ENCODE peak calls at places on chromosomes 1 and 21, in eight cellular contexts. One of them, this sample, is unnamed.

GRCh38 chr1:36160949-36161485 is 5.1 kb downstream of the MAP7D1 start:
- DNase-seq in heart left ventricle: peak
- DNase-seq in AG10803: peak
- DNase-seq in MG63: peak
- DNase-seq in uterus: peak
- DNase-seq in keratinocyte: no peak
- DNase-seq in PC-3: peak
- DNase-seq in hepatocyte: peak
- DNase-seq in this sample: no peak

GRCh38 chr1:69321311-69321710 is 246.4 kb upstream of the LRRC7 start:
- DNase-seq in heart left ventricle: no peak
- DNase-seq in AG10803: no peak
- DNase-seq in MG63: no peak
- DNase-seq in uterus: no peak
- DNase-seq in keratinocyte: no peak
- DNase-seq in PC-3: no peak
- DNase-seq in hepatocyte: no peak
- DNase-seq in this sample: no peak

GRCh38 chr1:41583658-41584570 is 99.4 kb upstream of the EDN2 start:
- DNase-seq in heart left ventricle: no peak
- DNase-seq in AG10803: no peak
- DNase-seq in MG63: no peak
- DNase-seq in uterus: no peak
- DNase-seq in keratinocyte: no peak
- DNase-seq in PC-3: no peak
- DNase-seq in hepatocyte: no peak
- DNase-seq in this sample: no peak

GRCh38 chr1:3332662-3333061 is 121.8 kb upstream of the ARHGEF16 start:
- DNase-seq in heart left ventricle: no peak
- DNase-seq in AG10803: no peak
- DNase-seq in MG63: no peak
- DNase-seq in uterus: no peak
- DNase-seq in keratinocyte: no peak
- DNase-seq in PC-3: no peak
- DNase-seq in hepatocyte: no peak
- DNase-seq in this sample: no peak

GRCh38 chr1:9244501-9245229 is 10.1 kb downstream of the H6PD start:
- DNase-seq in heart left ventricle: no peak
- DNase-seq in AG10803: no peak
- DNase-seq in MG63: no peak
- DNase-seq in uterus: no peak
- DNase-seq in keratinocyte: no peak
- DNase-seq in PC-3: no peak
- DNase-seq in hepatocyte: no peak
- DNase-seq in this sample: peak

GRCh38 chr1:22114083-22115012 is 28.5 kb downstream of the WNT4 start:
- DNase-seq in heart left ventricle: no peak
- DNase-seq in AG10803: peak
- DNase-seq in MG63: no peak
- DNase-seq in uterus: peak
- DNase-seq in keratinocyte: no peak
- DNase-seq in PC-3: no peak
- DNase-seq in hepatocyte: peak
- DNase-seq in this sample: no peak

GRCh38 chr1:203084588-203085527 is 954 bp downstream of the MYOG start:
- DNase-seq in heart left ventricle: no peak
- DNase-seq in AG10803: no peak
- DNase-seq in MG63: no peak
- DNase-seq in uterus: no peak
- DNase-seq in keratinocyte: no peak
- DNase-seq in PC-3: peak
- DNase-seq in hepatocyte: no peak
- DNase-seq in this sample: peak

GRCh38 chr21:15992171-15992570 is 262.4 kb downstream of the USP25 start:
- DNase-seq in heart left ventricle: no peak
- DNase-seq in AG10803: no peak
- DNase-seq in MG63: peak
- DNase-seq in uterus: no peak
- DNase-seq in keratinocyte: no peak
- DNase-seq in PC-3: peak
- DNase-seq in hepatocyte: no peak
- DNase-seq in this sample: no peak

GRCh38 chr1:83909687-83910086 is 89.2 kb downstream of the TTLL7 start:
- DNase-seq in heart left ventricle: no peak
- DNase-seq in AG10803: peak
- DNase-seq in MG63: no peak
- DNase-seq in uterus: no peak
- DNase-seq in keratinocyte: no peak
- DNase-seq in PC-3: no peak
- DNase-seq in hepatocyte: no peak
- DNase-seq in this sample: no peak

GRCh38 chr1:173561263-173561662 is 41.6 kb downstream of the SLC9C2 start:
- DNase-seq in heart left ventricle: no peak
- DNase-seq in AG10803: no peak
- DNase-seq in MG63: no peak
- DNase-seq in uterus: no peak
- DNase-seq in keratinocyte: no peak
- DNase-seq in PC-3: no peak
- DNase-seq in hepatocyte: no peak
- DNase-seq in this sample: no peak

GRCh38 chr1:39802496-39803260 is 14.0 kb upstream of the BMP8B start:
- DNase-seq in heart left ventricle: no peak
- DNase-seq in AG10803: no peak
- DNase-seq in MG63: no peak
- DNase-seq in uterus: no peak
- DNase-seq in keratinocyte: no peak
- DNase-seq in PC-3: no peak
- DNase-seq in hepatocyte: no peak
- DNase-seq in this sample: no peak

GRCh38 chr21:35070436-35070835 is 21.3 kb upstream of the RUNX1 start:
- DNase-seq in heart left ventricle: no peak
- DNase-seq in AG10803: no peak
- DNase-seq in MG63: no peak
- DNase-seq in uterus: no peak
- DNase-seq in keratinocyte: no peak
- DNase-seq in PC-3: no peak
- DNase-seq in hepatocyte: no peak
- DNase-seq in this sample: no peak

GRCh38 chr21:33155005-33155404 is 74.7 kb upstream of the IFNAR2 start:
- DNase-seq in heart left ventricle: no peak
- DNase-seq in AG10803: no peak
- DNase-seq in MG63: no peak
- DNase-seq in uterus: no peak
- DNase-seq in keratinocyte: no peak
- DNase-seq in PC-3: no peak
- DNase-seq in hepatocyte: no peak
- DNase-seq in this sample: no peak

GRCh38 chr1:242146640-242147039 is 147.7 kb upstream of the MAP1LC3C start:
- DNase-seq in heart left ventricle: no peak
- DNase-seq in AG10803: no peak
- DNase-seq in MG63: no peak
- DNase-seq in uterus: no peak
- DNase-seq in keratinocyte: no peak
- DNase-seq in PC-3: peak
- DNase-seq in hepatocyte: no peak
- DNase-seq in this sample: no peak

GRCh38 chr1:48025076-48025475 is 27.9 kb upstream of the TRABD2B start:
- DNase-seq in heart left ventricle: no peak
- DNase-seq in AG10803: no peak
- DNase-seq in MG63: no peak
- DNase-seq in uterus: no peak
- DNase-seq in keratinocyte: no peak
- DNase-seq in PC-3: no peak
- DNase-seq in hepatocyte: no peak
- DNase-seq in this sample: no peak

GRCh38 chr1:89719502-89720306 is 86.8 kb downstream of the LRRC8C start:
- DNase-seq in heart left ventricle: no peak
- DNase-seq in AG10803: peak
- DNase-seq in MG63: no peak
- DNase-seq in uterus: no peak
- DNase-seq in keratinocyte: no peak
- DNase-seq in PC-3: no peak
- DNase-seq in hepatocyte: no peak
- DNase-seq in this sample: no peak

GRCh38 chr1:225710804-225711203 is 57.9 kb upstream of the ENAH start:
- DNase-seq in heart left ventricle: no peak
- DNase-seq in AG10803: peak
- DNase-seq in MG63: peak
- DNase-seq in uterus: peak
- DNase-seq in keratinocyte: peak
- DNase-seq in PC-3: peak
- DNase-seq in hepatocyte: peak
- DNase-seq in this sample: no peak

GRCh38 chr1:118984990-118985608 is 3.0 kb downstream of the TBX15 start:
- DNase-seq in heart left ventricle: no peak
- DNase-seq in AG10803: no peak
- DNase-seq in MG63: peak
- DNase-seq in uterus: no peak
- DNase-seq in keratinocyte: no peak
- DNase-seq in PC-3: no peak
- DNase-seq in hepatocyte: no peak
- DNase-seq in this sample: no peak

GRCh38 chr1:61566177-61566576 is 158.8 kb downstream of the TM2D1 start:
- DNase-seq in heart left ventricle: no peak
- DNase-seq in AG10803: no peak
- DNase-seq in MG63: no peak
- DNase-seq in uterus: no peak
- DNase-seq in keratinocyte: no peak
- DNase-seq in PC-3: no peak
- DNase-seq in hepatocyte: no peak
- DNase-seq in this sample: no peak
- H3K4me3 ChIP-seq in heart left ventricle: no peak
- H3K4me3 ChIP-seq in AG10803: no peak
- H3K4me3 ChIP-seq in MG63: no peak
- H3K4me3 ChIP-seq in uterus: no peak
- H3K4me3 ChIP-seq in keratinocyte: no peak
- H3K4me3 ChIP-seq in PC-3: no peak
- H3K4me3 ChIP-seq in hepatocyte: no peak
- H3K4me3 ChIP-seq in this sample: no peak

GRCh38 chr1:53731201-53731600 is 7.8 kb downstream of the GLIS1 start:
- DNase-seq in heart left ventricle: no peak
- DNase-seq in AG10803: no peak
- DNase-seq in MG63: no peak
- DNase-seq in uterus: no peak
- DNase-seq in keratinocyte: no peak
- DNase-seq in PC-3: no peak
- DNase-seq in hepatocyte: no peak
- DNase-seq in this sample: no peak

GRCh38 chr1:53732912-53733317 is 6.0 kb downstream of the GLIS1 start:
- DNase-seq in heart left ventricle: no peak
- DNase-seq in AG10803: peak
- DNase-seq in MG63: peak
- DNase-seq in uterus: no peak
- DNase-seq in keratinocyte: no peak
- DNase-seq in PC-3: peak
- DNase-seq in hepatocyte: no peak
- DNase-seq in this sample: no peak

GRCh38 chr1:53732409-53732808 is 6.6 kb downstream of the GLIS1 start:
- DNase-seq in heart left ventricle: no peak
- DNase-seq in AG10803: no peak
- DNase-seq in MG63: no peak
- DNase-seq in uterus: no peak
- DNase-seq in keratinocyte: no peak
- DNase-seq in PC-3: no peak
- DNase-seq in hepatocyte: no peak
- DNase-seq in this sample: no peak

GRCh38 chr1:53733447-53733931 is 5.5 kb downstream of the GLIS1 start:
- DNase-seq in heart left ventricle: no peak
- DNase-seq in AG10803: peak
- DNase-seq in MG63: no peak
- DNase-seq in uterus: no peak
- DNase-seq in keratinocyte: no peak
- DNase-seq in PC-3: no peak
- DNase-seq in hepatocyte: no peak
- DNase-seq in this sample: no peak

DNA sequence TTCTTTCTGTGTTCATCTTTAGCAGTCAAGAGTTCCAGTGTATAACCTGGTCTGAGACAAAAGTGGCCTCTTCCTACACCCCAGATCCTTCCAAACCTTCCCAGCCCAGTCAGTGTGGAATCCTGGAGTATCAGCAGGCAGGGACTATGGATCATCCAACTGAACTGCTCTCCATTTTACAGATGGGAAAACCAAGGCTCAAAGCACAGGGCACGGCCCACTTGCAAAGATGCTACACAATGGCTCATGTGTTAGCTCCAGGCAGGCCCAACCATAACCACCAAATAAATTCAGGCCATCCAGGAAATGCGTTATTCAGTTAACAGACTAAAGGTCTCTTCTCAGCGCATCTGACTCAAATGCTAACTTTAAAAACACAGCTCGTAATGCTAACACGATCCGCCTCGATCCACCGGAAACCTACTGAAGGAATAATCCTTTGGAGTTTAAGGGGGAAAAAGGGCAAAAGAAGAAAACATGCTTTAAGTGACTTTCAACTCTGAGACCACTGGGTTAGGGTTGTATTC is 7.1 kb downstream of the GLIS1 start:
- DNase-seq in heart left ventricle: no peak
- DNase-seq in AG10803: peak
- DNase-seq in MG63: peak
- DNase-seq in uterus: no peak
- DNase-seq in keratinocyte: no peak
- DNase-seq in PC-3: peak
- DNase-seq in hepatocyte: no peak
- DNase-seq in this sample: no peak
- H3K4me3 ChIP-seq in heart left ventricle: no peak
- H3K4me3 ChIP-seq in AG10803: peak
- H3K4me3 ChIP-seq in MG63: peak
- H3K4me3 ChIP-seq in uterus: no peak
- H3K4me3 ChIP-seq in keratinocyte: no peak
- H3K4me3 ChIP-seq in PC-3: peak
- H3K4me3 ChIP-seq in hepatocyte: no peak
- H3K4me3 ChIP-seq in this sample: no peak

DNA sequence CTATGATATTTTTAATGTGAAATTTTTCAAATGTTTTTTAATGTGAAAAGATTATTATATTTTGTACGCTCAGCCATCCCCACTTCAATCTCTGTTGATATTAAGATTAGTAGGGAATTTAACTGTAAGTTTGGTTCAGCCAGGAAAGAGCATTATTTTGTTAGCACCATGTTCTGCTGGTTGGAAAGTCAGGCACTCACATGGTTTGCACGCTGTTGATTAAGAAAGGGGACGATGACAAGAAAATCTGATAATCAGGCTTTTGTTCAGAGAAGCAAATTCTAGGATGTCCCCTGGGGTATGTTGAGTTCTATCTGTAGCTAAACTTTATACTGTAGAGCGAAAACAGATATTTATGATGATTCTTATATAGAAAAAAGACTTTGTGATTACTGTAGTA is 115.1 kb downstream of the OSBPL9 start:
- DNase-seq in heart left ventricle: no peak
- DNase-seq in AG10803: no peak
- DNase-seq in MG63: no peak
- DNase-seq in uterus: no peak
- DNase-seq in keratinocyte: no peak
- DNase-seq in PC-3: no peak
- DNase-seq in hepatocyte: no peak
- DNase-seq in this sample: no peak
- H3K4me3 ChIP-seq in heart left ventricle: no peak
- H3K4me3 ChIP-seq in AG10803: no peak
- H3K4me3 ChIP-seq in MG63: no peak
- H3K4me3 ChIP-seq in uterus: no peak
- H3K4me3 ChIP-seq in keratinocyte: no peak
- H3K4me3 ChIP-seq in PC-3: no peak
- H3K4me3 ChIP-seq in hepatocyte: no peak
- H3K4me3 ChIP-seq in this sample: no peak

GRCh38 chr1:2019162-2019542 is at the start of gene GABRD:
- DNase-seq in heart left ventricle: no peak
- DNase-seq in AG10803: no peak
- DNase-seq in MG63: peak
- DNase-seq in uterus: no peak
- DNase-seq in keratinocyte: no peak
- DNase-seq in PC-3: no peak
- DNase-seq in hepatocyte: peak
- DNase-seq in this sample: no peak
- H3K4me3 ChIP-seq in heart left ventricle: peak
- H3K4me3 ChIP-seq in AG10803: no peak
- H3K4me3 ChIP-seq in MG63: no peak
- H3K4me3 ChIP-seq in uterus: no peak
- H3K4me3 ChIP-seq in keratinocyte: no peak
- H3K4me3 ChIP-seq in PC-3: no peak
- H3K4me3 ChIP-seq in hepatocyte: no peak
- H3K4me3 ChIP-seq in this sample: no peak